ENCODE peak calls at places on chromosomes 16 and 17, in ten cellular contexts. M is fibroblast of lung, T is foreskin fibroblast, Y is cardiac fibroblast, Z is WTC11, V is heart right ventricle, X is BE2C, U is neural progenitor cell, O is cardiac muscle cell, E is lung. S is an unnamed sample.

GRCh38 chr16:78709137-78709871 is 609.9 kb downstream of the WWOX start:
- DNase-seq in Y (no peak), X (no peak), U (peak; percentile 95), O (no peak), V (no peak), T (no peak), M (no peak), Z (no peak), E (no peak), S (no peak)

GRCh38 chr17:2364132-2365116 is 27.1 kb downstream of the SGSM2 start:
- DNase-seq in X (no peak), Y (no peak), O (no peak), Z (no peak), T (no peak), M (peak; percentile 38), V (peak; percentile 63), E (no peak), U (no peak), S (no peak)

GRCh38 chr16:14501331-14502255 is 128.5 kb downstream of the PARN start:
- DNase-seq in V (peak; percentile 84), X (peak; percentile 77), E (peak; percentile 84), Z (peak; percentile 63), M (peak; percentile 95), Y (peak; percentile 95), T (peak; percentile 94), O (peak; percentile 98), U (peak; percentile 63), S (no peak)

GRCh38 chr16:80058236-80058635 is 457.7 kb upstream of the MAF start:
- DNase-seq in X (no peak), U (no peak), V (peak; percentile 30), Z (no peak), E (peak; percentile 29), T (no peak), Y (peak; percentile 7), O (peak; percentile 27), M (peak; percentile 10), S (no peak)

GRCh38 chr17:45430738-45431530 is 1.7 kb downstream of the ARHGAP27 start:
- DNase-seq in E (peak; percentile 81), U (peak; percentile 48), T (no peak), X (no peak), O (peak; percentile 14), Y (no peak), M (no peak), V (no peak), Z (peak; percentile 69), S (no peak)

GRCh38 chr17:78185981-78186688 is 717 bp downstream of the TK1 start:
- DNase-seq in M (no peak), E (no peak), O (no peak), T (peak; percentile 14), U (peak; percentile 42), X (no peak), V (no peak), Z (no peak), Y (peak; percentile 37), S (no peak)

GRCh38 chr17:41777579-41778188 is 8.8 kb downstream of the JUP start:
- DNase-seq in T (peak; percentile 90), M (peak; percentile 98), Z (no peak), Y (peak; percentile 95), O (peak; percentile 98), X (no peak), U (no peak), V (peak; percentile 89), E (peak; percentile 72), S (no peak)

GRCh38 chr17:4834621-4835020 is 1.5 kb downstream of the MINK1 start:
- DNase-seq in X (no peak), M (no peak), V (no peak), E (no peak), O (no peak), U (no peak), T (no peak), Y (no peak), Z (no peak), S (no peak)

GRCh38 chr17:45942284-45942683 is 47.9 kb downstream of the MAPT start:
- DNase-seq in Z (no peak), E (no peak), U (peak; percentile 32), X (peak; percentile 73), O (peak; percentile 20), M (peak; percentile 30), Y (peak; percentile 6), T (peak; percentile 28), V (peak; percentile 82), S (no peak)

GRCh38 chr16:20306401-20306800 is 20.9 kb downstream of the GP2 start:
- DNase-seq in U (no peak), M (no peak), X (no peak), O (no peak), V (no peak), Z (no peak), Y (no peak), T (no peak), E (no peak), S (no peak)

GRCh38 chr16:5041604-5042133 is 7.9 kb upstream of the NAGPA start:
- DNase-seq in Z (no peak), T (no peak), M (no peak), U (no peak), X (no peak), V (no peak), O (peak; percentile 22), E (no peak), Y (peak; percentile 51), S (peak; percentile 28)

GRCh38 chr17:79005063-79005861 is 4.3 kb downstream of the CANT1 start:
- DNase-seq in U (no peak), M (no peak), E (peak; percentile 59), X (no peak), V (no peak), Z (no peak), Y (no peak), T (no peak), O (no peak), S (no peak)

GRCh38 chr17:409848-410673 is 57.5 kb upstream of the RPH3AL start:
- DNase-seq in M (peak; percentile 99), U (peak; percentile 100), E (peak; percentile 98), T (peak; percentile 95), O (peak; percentile 99), V (peak; percentile 99), Z (peak; percentile 100), X (peak; percentile 96), Y (peak; percentile 99), S (peak; percentile 98)
- TF ChIP-seq CTCF in M (no peak), U (no peak), E (no peak), T (no peak), O (no peak), V (no peak), Z (no peak), X (no peak), Y (no peak), S (no peak)

DNA sequence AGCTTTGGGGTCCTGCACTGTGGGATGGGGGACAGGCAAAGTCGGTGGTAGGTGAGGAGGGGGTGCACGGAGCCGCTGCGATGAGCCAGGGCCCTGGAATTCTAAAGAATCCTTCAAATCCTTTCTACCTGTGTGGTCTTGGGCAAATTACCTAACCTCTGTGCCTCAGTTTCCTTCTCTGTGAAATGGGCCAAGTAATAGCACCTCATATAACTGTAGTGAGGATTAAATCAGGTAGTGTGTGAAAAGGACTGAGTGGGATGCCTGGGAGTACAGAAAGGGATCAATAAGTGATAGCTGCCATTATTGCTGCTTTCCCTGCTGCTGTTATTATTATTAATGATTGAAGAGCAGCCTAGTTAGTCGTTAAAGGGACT is 929 bp downstream of the SCNN1G start:
- DNase-seq in M (no peak), T (no peak), X (no peak), V (no peak), E (no peak), U (no peak), O (no peak), Z (no peak), Y (no peak), S (no peak)
- TF ChIP-seq CTCF in M (no peak), T (no peak), X (no peak), V (no peak), E (no peak), U (no peak), O (no peak), Z (no peak), Y (no peak), S (no peak)

GRCh38 chr17:57236686-57237299 is 19.5 kb upstream of the MSI2 start:
- DNase-seq in E (no peak), M (no peak), Y (no peak), T (no peak), X (no peak), U (no peak), Z (no peak), O (no peak), V (no peak), S (no peak)
- TF ChIP-seq CTCF in E (no peak), M (no peak), Y (no peak), T (no peak), X (no peak), U (no peak), Z (no peak), O (no peak), V (no peak), S (no peak)

GRCh38 chr17:81345211-81346089 is 49.8 kb upstream of the BAHCC1 start:
- DNase-seq in U (peak; percentile 92), Z (peak; percentile 82), T (peak; percentile 93), Y (peak; percentile 92), E (peak; percentile 87), O (peak; percentile 95), X (peak; percentile 88), M (peak; percentile 87), V (peak; percentile 89), S (peak; percentile 79)
- TF ChIP-seq CTCF in U (peak; percentile 36), Z (no peak), T (peak; percentile 10), Y (peak; percentile 33), E (no peak), O (peak; percentile 32), X (no peak), M (no peak), V (peak; percentile 33), S (no peak)

GRCh38 chr17:29115906-29116651 is 64.1 kb downstream of the MYO18A start:
- DNase-seq in T (peak; percentile 59), Y (peak; percentile 67), Z (peak; percentile 76), X (peak; percentile 63), U (peak; percentile 75), M (peak; percentile 43), V (no peak), O (peak; percentile 38), E (peak; percentile 34), S (no peak)
- TF ChIP-seq CTCF in T (peak; percentile 55), Y (peak; percentile 55), Z (no peak), X (peak; percentile 56), U (peak; percentile 59), M (peak; percentile 57), V (peak; percentile 26), O (peak; percentile 54), E (no peak), S (peak; percentile 65)